ENCODE peak calls at places on chromosomes 1 and 21, in ten cellular contexts. One of them, this sample, is unnamed.

GRCh38 chr1:227372662-227373061 is 54.4 kb upstream of the CDC42BPA start:
- DNase-seq in PC-9: no peak
- DNase-seq in transverse colon: no peak
- DNase-seq in GM23338: no peak
- DNase-seq in AG04450: peak; percentile 20
- DNase-seq in Panc1: no peak
- DNase-seq in body of pancreas: peak; percentile 23
- DNase-seq in hepatocyte: no peak
- DNase-seq in cardiac muscle cell: peak; percentile 70
- DNase-seq in upper lobe of right lung: no peak
- DNase-seq in this sample: no peak

GRCh38 chr1:32888677-32889420 is 2.6 kb downstream of the HPCA start:
- DNase-seq in PC-9: no peak
- DNase-seq in transverse colon: no peak
- DNase-seq in GM23338: no peak
- DNase-seq in AG04450: no peak
- DNase-seq in Panc1: no peak
- DNase-seq in body of pancreas: no peak
- DNase-seq in hepatocyte: no peak
- DNase-seq in cardiac muscle cell: no peak
- DNase-seq in upper lobe of right lung: no peak
- DNase-seq in this sample: no peak

GRCh38 chr21:37535672-37536071 is 169.1 kb downstream of the DYRK1A start:
- DNase-seq in PC-9: no peak
- DNase-seq in transverse colon: no peak
- DNase-seq in GM23338: no peak
- DNase-seq in AG04450: no peak
- DNase-seq in Panc1: no peak
- DNase-seq in body of pancreas: no peak
- DNase-seq in hepatocyte: no peak
- DNase-seq in cardiac muscle cell: no peak
- DNase-seq in upper lobe of right lung: no peak
- DNase-seq in this sample: no peak

GRCh38 chr1:105492941-105493340 is 1563.5 kb upstream of the PRMT6 start:
- DNase-seq in PC-9: no peak
- DNase-seq in transverse colon: no peak
- DNase-seq in GM23338: no peak
- DNase-seq in AG04450: no peak
- DNase-seq in Panc1: no peak
- DNase-seq in body of pancreas: no peak
- DNase-seq in hepatocyte: peak; percentile 12
- DNase-seq in cardiac muscle cell: no peak
- DNase-seq in upper lobe of right lung: no peak
- DNase-seq in this sample: no peak

GRCh38 chr1:17125756-17126237 is 6.5 kb upstream of the PADI2 start:
- DNase-seq in PC-9: peak; percentile 64
- DNase-seq in transverse colon: peak; percentile 92
- DNase-seq in GM23338: peak; percentile 94
- DNase-seq in AG04450: peak; percentile 61
- DNase-seq in Panc1: peak; percentile 81
- DNase-seq in body of pancreas: peak; percentile 90
- DNase-seq in hepatocyte: peak; percentile 94
- DNase-seq in cardiac muscle cell: peak; percentile 87
- DNase-seq in upper lobe of right lung: peak; percentile 94
- DNase-seq in this sample: peak; percentile 74

GRCh38 chr1:179141592-179142244 is 59.8 kb downstream of the TOR3A start:
- DNase-seq in PC-9: no peak
- DNase-seq in transverse colon: no peak
- DNase-seq in GM23338: no peak
- DNase-seq in AG04450: peak; percentile 55
- DNase-seq in Panc1: no peak
- DNase-seq in body of pancreas: no peak
- DNase-seq in hepatocyte: no peak
- DNase-seq in cardiac muscle cell: peak; percentile 68
- DNase-seq in upper lobe of right lung: no peak
- DNase-seq in this sample: no peak

GRCh38 chr21:29299906-29300546 is 1.3 kb downstream of the BACH1 start:
- DNase-seq in PC-9: peak; percentile 90
- DNase-seq in transverse colon: peak; percentile 57
- DNase-seq in GM23338: peak; percentile 74
- DNase-seq in AG04450: peak; percentile 94
- DNase-seq in Panc1: peak; percentile 10
- DNase-seq in body of pancreas: peak; percentile 41
- DNase-seq in hepatocyte: peak; percentile 82
- DNase-seq in cardiac muscle cell: peak; percentile 88
- DNase-seq in upper lobe of right lung: peak; percentile 75
- DNase-seq in this sample: peak; percentile 88

GRCh38 chr1:52635321-52636089 is 2.5 kb downstream of the SHISAL2A start:
- DNase-seq in PC-9: peak; percentile 55
- DNase-seq in transverse colon: no peak
- DNase-seq in GM23338: no peak
- DNase-seq in AG04450: no peak
- DNase-seq in Panc1: no peak
- DNase-seq in body of pancreas: no peak
- DNase-seq in hepatocyte: no peak
- DNase-seq in cardiac muscle cell: no peak
- DNase-seq in upper lobe of right lung: no peak
- DNase-seq in this sample: no peak

GRCh38 chr1:213982814-213983588 is 4.8 kb upstream of the PROX1 start:
- DNase-seq in PC-9: no peak
- DNase-seq in transverse colon: no peak
- DNase-seq in GM23338: peak; percentile 84
- DNase-seq in AG04450: no peak
- DNase-seq in Panc1: no peak
- DNase-seq in body of pancreas: peak; percentile 48
- DNase-seq in hepatocyte: peak; percentile 59
- DNase-seq in cardiac muscle cell: no peak
- DNase-seq in upper lobe of right lung: no peak
- DNase-seq in this sample: no peak

GRCh38 chr1:213986020-213986924 is 1.5 kb upstream of the PROX1 start:
- DNase-seq in PC-9: no peak
- DNase-seq in transverse colon: no peak
- DNase-seq in GM23338: peak; percentile 37
- DNase-seq in AG04450: no peak
- DNase-seq in Panc1: no peak
- DNase-seq in body of pancreas: no peak
- DNase-seq in hepatocyte: no peak
- DNase-seq in cardiac muscle cell: no peak
- DNase-seq in upper lobe of right lung: no peak
- DNase-seq in this sample: no peak

GRCh38 chr1:213985181-213986019 is 2.4 kb upstream of the PROX1 start:
- DNase-seq in PC-9: no peak
- DNase-seq in transverse colon: no peak
- DNase-seq in GM23338: peak; percentile 65
- DNase-seq in AG04450: no peak
- DNase-seq in Panc1: no peak
- DNase-seq in body of pancreas: no peak
- DNase-seq in hepatocyte: peak; percentile 48
- DNase-seq in cardiac muscle cell: no peak
- DNase-seq in upper lobe of right lung: no peak
- DNase-seq in this sample: no peak

GRCh38 chr1:213983589-213984386 is 4.0 kb upstream of the PROX1 start:
- DNase-seq in PC-9: no peak
- DNase-seq in transverse colon: no peak
- DNase-seq in GM23338: peak; percentile 63
- DNase-seq in AG04450: no peak
- DNase-seq in Panc1: no peak
- DNase-seq in body of pancreas: no peak
- DNase-seq in hepatocyte: no peak
- DNase-seq in cardiac muscle cell: no peak
- DNase-seq in upper lobe of right lung: no peak
- DNase-seq in this sample: no peak

DNA sequence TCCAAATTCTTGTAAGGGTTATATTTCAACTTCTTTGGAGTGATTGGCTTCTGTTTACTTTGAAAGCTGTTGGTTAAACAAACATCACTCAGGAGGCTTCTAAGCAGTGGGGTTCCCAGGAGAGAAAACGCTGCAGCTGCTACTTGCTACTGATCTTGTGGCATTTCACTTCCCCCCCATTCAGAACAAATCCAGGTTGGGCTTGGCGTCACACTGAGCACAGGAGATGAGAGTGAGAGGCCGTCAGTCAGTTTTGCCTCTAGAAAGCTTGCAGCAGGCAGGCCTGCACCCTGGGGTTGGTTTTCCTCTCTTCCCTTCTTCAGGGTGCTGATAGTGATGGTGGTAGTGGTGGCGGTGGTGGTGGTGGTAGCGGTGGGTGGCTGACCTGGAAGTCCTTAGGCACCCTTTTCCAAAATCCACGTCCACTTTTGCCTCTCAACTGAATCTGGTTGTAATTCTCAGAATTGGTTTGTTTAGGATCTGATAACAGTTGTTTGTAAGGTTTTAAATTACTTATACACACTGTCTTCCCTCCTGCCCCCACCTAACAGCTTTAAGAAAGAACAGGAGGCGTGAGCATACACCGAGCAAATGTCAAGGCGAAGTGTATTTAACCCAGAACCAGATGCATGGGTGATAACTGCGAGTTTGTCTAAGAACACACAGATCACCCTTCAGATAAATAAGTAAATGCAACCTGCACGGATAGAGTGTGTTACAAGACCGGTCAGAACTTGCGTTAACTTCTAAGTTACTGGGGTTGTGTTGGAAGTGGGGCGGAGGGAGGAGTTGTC is 3.2 kb upstream of the PROX1 start:
- DNase-seq in PC-9: no peak
- DNase-seq in transverse colon: no peak
- DNase-seq in GM23338: peak; percentile 86
- DNase-seq in AG04450: no peak
- DNase-seq in Panc1: no peak
- DNase-seq in body of pancreas: no peak
- DNase-seq in hepatocyte: no peak
- DNase-seq in cardiac muscle cell: no peak
- DNase-seq in upper lobe of right lung: no peak
- DNase-seq in this sample: no peak
- H3K27me3 ChIP-seq in PC-9: no peaks in the 10 kb centered on the region
- H3K27me3 ChIP-seq in transverse colon: peaks cover 94% of the 10 kb centered on the region
- H3K27me3 ChIP-seq in GM23338: peaks cover 87% of the 10 kb centered on the region
- H3K27me3 ChIP-seq in AG04450: peaks cover 68% of the 10 kb centered on the region
- H3K27me3 ChIP-seq in Panc1: peaks cover 21% of the 10 kb centered on the region
- H3K27me3 ChIP-seq in body of pancreas: no peaks in the 10 kb centered on the region
- H3K27me3 ChIP-seq in hepatocyte: peaks cover 75% of the 10 kb centered on the region
- H3K27me3 ChIP-seq in cardiac muscle cell: peaks cover 21% of the 10 kb centered on the region
- H3K27me3 ChIP-seq in upper lobe of right lung: peaks cover 87% of the 10 kb centered on the region
- H3K27me3 ChIP-seq in this sample: peaks cover 12% of the 10 kb centered on the region

DNA sequence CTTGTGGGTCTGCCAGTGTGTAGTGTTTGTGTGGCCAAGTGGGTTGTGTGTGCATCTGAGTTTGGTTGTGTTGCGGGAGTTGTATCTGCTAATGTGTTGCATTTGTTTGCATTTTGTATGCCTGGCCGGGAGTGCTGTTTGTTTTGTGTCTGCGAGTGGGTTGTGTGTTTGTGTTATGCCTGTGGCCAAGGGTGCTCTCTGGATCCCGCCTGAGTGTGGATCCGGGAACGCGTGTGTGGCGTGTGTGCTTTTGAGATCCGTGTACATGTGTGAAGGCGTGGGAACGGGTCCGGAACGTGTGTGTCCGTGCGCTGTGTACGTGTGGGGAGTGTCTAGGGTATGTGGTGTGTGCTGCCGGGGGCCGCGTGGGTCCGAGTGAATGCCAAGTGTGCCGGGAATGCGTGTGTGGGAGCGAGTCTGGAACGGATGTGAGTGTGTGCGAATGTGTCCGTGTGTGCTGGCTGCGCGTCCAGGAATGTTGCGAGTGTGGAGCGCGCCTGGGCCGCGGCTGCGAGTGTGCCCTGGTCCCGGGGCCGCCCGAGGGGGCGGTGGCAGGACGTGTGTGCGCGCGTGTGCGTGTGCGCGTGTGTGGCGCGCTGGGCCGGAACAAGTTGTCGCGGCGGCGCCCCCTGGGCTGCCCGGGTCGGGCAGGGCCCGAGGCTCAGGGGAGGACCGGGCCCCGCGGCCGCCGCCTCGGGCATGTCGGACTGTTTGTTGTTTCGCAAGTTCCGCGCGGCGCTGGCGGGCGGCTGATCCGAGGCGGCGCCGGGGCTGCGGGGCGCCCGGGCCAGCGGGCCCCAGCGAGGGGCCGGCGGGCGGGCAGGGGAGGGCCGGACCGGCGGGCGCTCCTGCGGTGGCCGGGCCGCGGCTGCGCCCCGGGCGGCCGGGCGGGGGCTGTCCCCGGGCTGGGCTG is 927 bp downstream of the PTPRU start:
- DNase-seq in PC-9: peak; percentile 34
- DNase-seq in transverse colon: peak; percentile 18
- DNase-seq in GM23338: peak; percentile 57
- DNase-seq in AG04450: no peak
- DNase-seq in Panc1: no peak
- DNase-seq in body of pancreas: peak; percentile 59
- DNase-seq in hepatocyte: peak; percentile 83
- DNase-seq in cardiac muscle cell: peak; percentile 75
- DNase-seq in upper lobe of right lung: peak; percentile 85
- DNase-seq in this sample: no peak
- H3K27me3 ChIP-seq in PC-9: no peaks in the 10 kb centered on the region
- H3K27me3 ChIP-seq in transverse colon: peaks cover 42% of the 10 kb centered on the region
- H3K27me3 ChIP-seq in GM23338: peaks cover 45% of the 10 kb centered on the region
- H3K27me3 ChIP-seq in AG04450: peaks cover 11% of the 10 kb centered on the region
- H3K27me3 ChIP-seq in Panc1: peaks cover 6% of the 10 kb centered on the region
- H3K27me3 ChIP-seq in body of pancreas: no peaks in the 10 kb centered on the region
- H3K27me3 ChIP-seq in hepatocyte: no peaks in the 10 kb centered on the region
- H3K27me3 ChIP-seq in cardiac muscle cell: peaks cover 17% of the 10 kb centered on the region
- H3K27me3 ChIP-seq in upper lobe of right lung: no peaks in the 10 kb centered on the region
- H3K27me3 ChIP-seq in this sample: peaks cover 8% of the 10 kb centered on the region

DNA sequence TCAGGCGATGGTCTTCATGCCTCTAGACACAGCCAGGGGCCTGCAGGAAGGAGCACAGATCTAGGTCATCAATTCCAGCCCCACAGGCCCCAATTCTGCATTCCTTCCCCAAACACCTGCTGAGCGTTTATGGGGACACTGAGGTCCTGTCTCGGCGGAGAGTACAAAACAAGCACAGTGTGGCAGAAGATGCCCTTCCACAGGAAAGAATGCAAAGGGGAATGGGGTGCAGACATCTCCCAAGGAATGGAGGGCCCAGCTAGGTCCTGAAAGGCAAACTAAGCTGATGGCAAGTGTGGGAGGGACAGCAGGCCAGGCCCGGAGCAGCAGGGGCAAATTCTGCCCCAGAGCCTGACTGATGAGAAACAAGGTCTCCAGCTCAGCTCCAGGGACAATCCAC is 3.5 kb upstream of the S100A8 start:
- DNase-seq in PC-9: no peak
- DNase-seq in transverse colon: no peak
- DNase-seq in GM23338: no peak
- DNase-seq in AG04450: no peak
- DNase-seq in Panc1: no peak
- DNase-seq in body of pancreas: no peak
- DNase-seq in hepatocyte: no peak
- DNase-seq in cardiac muscle cell: no peak
- DNase-seq in upper lobe of right lung: no peak
- DNase-seq in this sample: no peak
- H3K27me3 ChIP-seq in PC-9: no peaks in the 10 kb centered on the region
- H3K27me3 ChIP-seq in transverse colon: no peaks in the 10 kb centered on the region
- H3K27me3 ChIP-seq in GM23338: no peaks in the 10 kb centered on the region
- H3K27me3 ChIP-seq in AG04450: peaks cover 3% of the 10 kb centered on the region
- H3K27me3 ChIP-seq in Panc1: peaks cover 6% of the 10 kb centered on the region
- H3K27me3 ChIP-seq in body of pancreas: no peaks in the 10 kb centered on the region
- H3K27me3 ChIP-seq in hepatocyte: no peaks in the 10 kb centered on the region
- H3K27me3 ChIP-seq in cardiac muscle cell: peaks cover 3% of the 10 kb centered on the region
- H3K27me3 ChIP-seq in upper lobe of right lung: no peaks in the 10 kb centered on the region
- H3K27me3 ChIP-seq in this sample: no peaks in the 10 kb centered on the region

GRCh38 chr1:15243275-15244043 is 3.6 kb upstream of the FHAD1 start:
- DNase-seq in PC-9: no peak
- DNase-seq in transverse colon: no peak
- DNase-seq in GM23338: no peak
- DNase-seq in AG04450: no peak
- DNase-seq in Panc1: no peak
- DNase-seq in body of pancreas: no peak
- DNase-seq in hepatocyte: no peak
- DNase-seq in cardiac muscle cell: no peak
- DNase-seq in upper lobe of right lung: peak; percentile 32
- DNase-seq in this sample: no peak

GRCh38 chr1:15246960-15247614 is at the start of gene FHAD1:
- DNase-seq in PC-9: peak; percentile 52
- DNase-seq in transverse colon: peak; percentile 70
- DNase-seq in GM23338: peak; percentile 84
- DNase-seq in AG04450: no peak
- DNase-seq in Panc1: peak; percentile 24
- DNase-seq in body of pancreas: peak; percentile 80
- DNase-seq in hepatocyte: peak; percentile 87
- DNase-seq in cardiac muscle cell: peak; percentile 83
- DNase-seq in upper lobe of right lung: peak; percentile 85
- DNase-seq in this sample: peak; percentile 27

GRCh38 chr1:15245593-15246325 is 1.3 kb upstream of the FHAD1 start:
- DNase-seq in PC-9: no peak
- DNase-seq in transverse colon: no peak
- DNase-seq in GM23338: no peak
- DNase-seq in AG04450: no peak
- DNase-seq in Panc1: no peak
- DNase-seq in body of pancreas: no peak
- DNase-seq in hepatocyte: peak; percentile 44
- DNase-seq in cardiac muscle cell: peak; percentile 92
- DNase-seq in upper lobe of right lung: peak; percentile 50
- DNase-seq in this sample: no peak

GRCh38 chr1:15242766-15243165 is 4.3 kb upstream of the FHAD1 start:
- DNase-seq in PC-9: no peak
- DNase-seq in transverse colon: no peak
- DNase-seq in GM23338: no peak
- DNase-seq in AG04450: no peak
- DNase-seq in Panc1: no peak
- DNase-seq in body of pancreas: no peak
- DNase-seq in hepatocyte: no peak
- DNase-seq in cardiac muscle cell: no peak
- DNase-seq in upper lobe of right lung: no peak
- DNase-seq in this sample: no peak

GRCh38 chr1:15244813-15245212 is 2.2 kb upstream of the FHAD1 start:
- DNase-seq in PC-9: no peak
- DNase-seq in transverse colon: no peak
- DNase-seq in GM23338: peak; percentile 56
- DNase-seq in AG04450: no peak
- DNase-seq in Panc1: no peak
- DNase-seq in body of pancreas: no peak
- DNase-seq in hepatocyte: no peak
- DNase-seq in cardiac muscle cell: no peak
- DNase-seq in upper lobe of right lung: peak; percentile 45
- DNase-seq in this sample: no peak
- H3K27me3 ChIP-seq in PC-9: no peaks in the 10 kb centered on the region
- H3K27me3 ChIP-seq in transverse colon: no peaks in the 10 kb centered on the region
- H3K27me3 ChIP-seq in GM23338: no peaks in the 10 kb centered on the region
- H3K27me3 ChIP-seq in AG04450: peaks cover 14% of the 10 kb centered on the region
- H3K27me3 ChIP-seq in Panc1: no peaks in the 10 kb centered on the region
- H3K27me3 ChIP-seq in body of pancreas: no peaks in the 10 kb centered on the region
- H3K27me3 ChIP-seq in hepatocyte: no peaks in the 10 kb centered on the region
- H3K27me3 ChIP-seq in cardiac muscle cell: no peaks in the 10 kb centered on the region
- H3K27me3 ChIP-seq in upper lobe of right lung: no peaks in the 10 kb centered on the region
- H3K27me3 ChIP-seq in this sample: no peaks in the 10 kb centered on the region